ENCODE peak calls at places on chromosomes 7 and 10, in eight cellular contexts. S is right cardiac atrium, B is tibial artery, R is posterior cingulate gyrus, L is AG10803, J is glutamatergic neuron, U is GOT3, T is lower lobe of right lung. O is an unnamed sample.

GRCh38 chr7:1569016-1569415 is 816 bp downstream of the PSMG3 start:
- DNase-seq in S (no peak), J (no peak), B (no peak), L (peak), U (no peak), R (no peak), T (no peak), O (peak)

GRCh38 chr7:86647340-86648094 is 3.8 kb downstream of the GRM3 start:
- DNase-seq in J (no peak), S (no peak), T (no peak), R (no peak), U (no peak), B (no peak), L (no peak), O (no peak)

GRCh38 chr10:46524471-46525176 is 31.8 kb downstream of the GPRIN2 start:
- DNase-seq in J (peak), T (peak), R (peak), S (peak), B (no peak), L (peak), U (no peak), O (no peak)

GRCh38 chr7:2022021-2022409 is 210.7 kb downstream of the MAD1L1 start:
- DNase-seq in U (no peak), S (no peak), L (no peak), R (peak), T (peak), B (peak), J (no peak), O (no peak)

GRCh38 chr10:122786269-122786668 is 59.4 kb downstream of the CUZD1 start:
- DNase-seq in T (no peak), L (peak), B (no peak), R (no peak), J (no peak), S (no peak), U (no peak), O (no peak)

GRCh38 chr7:135979674-135980660 is 2.8 kb upstream of the MTPN start:
- DNase-seq in R (no peak), U (no peak), B (no peak), S (no peak), L (no peak), T (no peak), J (no peak), O (no peak)

GRCh38 chr10:22315455-22316285 is 518 bp upstream of the COMMD3 start:
- DNase-seq in T (no peak), R (no peak), L (no peak), U (no peak), S (no peak), J (no peak), B (no peak), O (peak)

GRCh38 chr7:26663905-26664673 is 200.3 kb downstream of the SKAP2 start:
- DNase-seq in L (peak), R (no peak), U (no peak), B (no peak), S (no peak), J (no peak), T (no peak), O (no peak)

GRCh38 chr7:114415054-114415997 is 711 bp downstream of the FOXP2 start:
- DNase-seq in T (no peak), R (no peak), S (no peak), U (no peak), J (no peak), L (no peak), B (no peak), O (peak)

GRCh38 chr10:68301790-68302502 is 29.9 kb upstream of the HNRNPH3 start:
- DNase-seq in S (no peak), U (no peak), R (no peak), T (no peak), B (no peak), L (peak), J (no peak), O (peak)

GRCh38 chr10:68594405-68594804 is 34.3 kb downstream of the TET1 start:
- DNase-seq in J (no peak), U (peak), L (peak), T (no peak), R (no peak), S (peak), B (no peak), O (no peak)

GRCh38 chr7:121798896-121799295 is 74.1 kb upstream of the PTPRZ1 start:
- DNase-seq in S (no peak), U (no peak), L (no peak), R (no peak), J (no peak), B (no peak), T (no peak), O (peak)